ENCODE peak calls at places on chromosomes 12 and 14, in six cellular contexts. U is astrocyte of the cerebellum, J is fibroblast of mammary gland, X is A549, M is astrocyte of the spinal cord, O is HFF-Myc. S is an unnamed sample.
A peak's percentile ranks its signal among the peaks of the same experiment; 100 is the strongest.

GRCh38 chr14:61889914-61890351 is 127.7 kb downstream of the SNAPC1 start:
- DNase-seq in U (no peak), J (no peak), X (no peak), M (no peak), O (no peak), S (no peak)

GRCh38 chr14:92505826-92506225 is 7.8 kb upstream of the RIN3 start:
- DNase-seq in U (no peak), J (no peak), X (no peak), M (no peak), O (no peak), S (no peak)

GRCh38 chr12:50621435-50622304 is 116.9 kb downstream of the DIP2B start:
- DNase-seq in U (no peak), J (no peak), X (no peak), M (peak; percentile 23), O (no peak), S (no peak)

GRCh38 chr12:95336387-95337067 is 118.9 kb downstream of the VEZT start:
- DNase-seq in U (peak; percentile 73), J (peak; percentile 83), X (peak; percentile 90), M (peak; percentile 89), O (peak; percentile 92), S (no peak)

GRCh38 chr12:56772625-56773024 is 9.5 kb downstream of the HSD17B6 start:
- DNase-seq in U (no peak), J (no peak), X (no peak), M (no peak), O (no peak), S (no peak)

GRCh38 chr14:95353664-95354063 is 34.0 kb upstream of the CLMN start:
- DNase-seq in U (no peak), J (no peak), X (no peak), M (no peak), O (no peak), S (no peak)

GRCh38 chr12:131035268-131035681 is 81.6 kb downstream of the ADGRD1 start:
- DNase-seq in U (no peak), J (no peak), X (no peak), M (no peak), O (no peak), S (peak; percentile 85)

GRCh38 chr14:58751788-58752187 is 114.0 kb downstream of the DACT1 start:
- DNase-seq in U (no peak), J (no peak), X (no peak), M (no peak), O (no peak), S (no peak)

GRCh38 chr12:46835785-46836184 is 10.0 kb upstream of the SLC38A4 start:
- DNase-seq in U (no peak), J (no peak), X (no peak), M (no peak), O (no peak), S (no peak)

GRCh38 chr12:71144682-71145081 is 13.1 kb downstream of the TSPAN8 start:
- DNase-seq in U (no peak), J (no peak), X (no peak), M (no peak), O (no peak), S (no peak)

GRCh38 chr12:50059440-50060119 is 2.2 kb downstream of the ASIC1 start:
- DNase-seq in U (no peak), J (no peak), X (no peak), M (no peak), O (no peak), S (no peak)

GRCh38 chr14:20628063-20628854 is 13.2 kb downstream of the OR6S1 start:
- DNase-seq in U (no peak), J (no peak), X (no peak), M (no peak), O (no peak), S (no peak)

GRCh38 chr12:132259364-132259871 is 70.0 kb downstream of the GALNT9 start:
- DNase-seq in U (no peak), J (no peak), X (no peak), M (peak; percentile 48), O (no peak), S (peak; percentile 59)

GRCh38 chr12:128267651-128268347 is 829 bp downstream of the TMEM132C start:
- DNase-seq in U (no peak), J (no peak), X (no peak), M (no peak), O (no peak), S (no peak)

GRCh38 chr12:121709478-121709890 is 3.1 kb upstream of the TMEM120B start:
- DNase-seq in U (peak; percentile 51), J (peak; percentile 83), X (peak; percentile 79), M (peak; percentile 86), O (no peak), S (no peak)

GRCh38 chr14:21098134-21098891 is at the start of gene ZNF219:
- DNase-seq in U (no peak), J (peak; percentile 54), X (peak; percentile 73), M (peak; percentile 30), O (no peak), S (no peak)

GRCh38 chr14:59311723-59312122 is 123.3 kb downstream of the DAAM1 start:
- DNase-seq in U (no peak), J (no peak), X (no peak), M (no peak), O (no peak), S (no peak)

GRCh38 chr14:22598896-22599244 is 770 bp downstream of the ABHD4 start:
- DNase-seq in U (peak; percentile 28), J (peak; percentile 65), X (peak; percentile 70), M (peak; percentile 59), O (no peak), S (no peak)

GRCh38 chr12:65728348-65728912 is 95.9 kb upstream of the HMGA2 start:
- DNase-seq in U (no peak), J (no peak), X (no peak), M (no peak), O (no peak), S (no peak)
- TF ChIP-seq CTCF in U (no peak), J (no peak), X (no peak), M (no peak), O (no peak), S (no peak)

GRCh38 chr12:6752931-6753771 is at the start of gene MLF2:
- DNase-seq in U (peak; percentile 98), J (peak; percentile 100), X (peak; percentile 99), M (peak; percentile 100), O (peak; percentile 98), S (peak; percentile 99)
- TF ChIP-seq CTCF in U (peak; percentile 98), J (no peak), X (no peak), M (peak; percentile 98), O (peak; percentile 96), S (no peak)

GRCh38 chr12:79420146-79420618 is 270.6 kb downstream of the PAWR start:
- DNase-seq in U (peak; percentile 92), J (peak; percentile 84), X (peak; percentile 82), M (peak; percentile 93), O (peak; percentile 75), S (no peak)
- TF ChIP-seq CTCF in U (peak; percentile 63), J (peak; percentile 64), X (peak; percentile 81), M (peak; percentile 58), O (peak; percentile 50), S (peak; percentile 95)

DNA sequence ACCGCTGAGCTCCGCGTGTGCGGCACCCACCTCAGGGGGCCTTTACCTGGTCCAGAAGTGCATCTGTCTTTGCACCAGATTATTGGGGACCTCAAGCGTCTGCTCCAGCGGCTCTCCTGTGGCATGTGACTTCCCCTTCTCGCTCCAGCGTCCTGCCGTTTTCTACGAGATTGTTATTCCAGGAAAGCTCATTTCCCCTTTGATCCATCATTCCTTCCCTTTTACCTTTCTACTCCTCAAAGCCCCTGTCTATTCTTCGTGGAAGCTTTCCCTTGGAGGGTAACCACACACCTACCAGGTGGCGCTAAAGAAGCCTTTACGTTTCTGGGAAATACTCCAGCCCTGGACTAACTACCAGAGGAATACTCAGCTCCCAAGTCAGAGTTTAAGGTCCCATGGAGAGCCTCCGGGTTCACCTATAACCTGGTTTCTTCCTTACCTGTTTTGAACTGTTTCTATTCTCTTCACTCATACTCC is 1.5 kb downstream of the FKBP4 start:
- DNase-seq in U (no peak), J (no peak), X (peak; percentile 25), M (no peak), O (no peak), S (no peak)
- TF ChIP-seq CTCF in U (peak; percentile 25), J (no peak), X (peak; percentile 27), M (no peak), O (no peak), S (peak; percentile 43)

DNA sequence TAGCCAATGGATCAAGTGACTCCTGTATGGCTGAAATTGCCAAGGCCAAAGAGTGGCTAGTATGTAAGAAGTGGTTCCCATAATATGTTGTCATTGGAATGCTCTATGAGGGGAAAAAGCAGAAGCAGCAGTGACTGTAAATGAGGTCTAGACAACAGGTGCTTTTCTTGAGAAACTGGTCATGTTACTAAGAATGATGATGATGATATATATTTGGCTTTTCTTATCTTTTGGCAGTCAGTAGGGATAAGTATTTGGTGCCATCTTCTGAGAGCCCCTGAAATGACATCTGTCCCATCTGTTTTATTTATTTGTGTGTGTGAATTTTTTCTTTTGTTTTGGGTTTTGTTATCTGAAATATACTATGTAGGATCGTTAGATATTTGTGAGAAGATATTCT is 141.7 kb downstream of the SYT1 start:
- DNase-seq in U (no peak), J (peak; percentile 23), X (peak; percentile 39), M (no peak), O (no peak), S (no peak)
- TF ChIP-seq CTCF in U (peak; percentile 8), J (peak; percentile 35), X (peak; percentile 62), M (peak; percentile 36), O (no peak), S (peak; percentile 68)

DNA sequence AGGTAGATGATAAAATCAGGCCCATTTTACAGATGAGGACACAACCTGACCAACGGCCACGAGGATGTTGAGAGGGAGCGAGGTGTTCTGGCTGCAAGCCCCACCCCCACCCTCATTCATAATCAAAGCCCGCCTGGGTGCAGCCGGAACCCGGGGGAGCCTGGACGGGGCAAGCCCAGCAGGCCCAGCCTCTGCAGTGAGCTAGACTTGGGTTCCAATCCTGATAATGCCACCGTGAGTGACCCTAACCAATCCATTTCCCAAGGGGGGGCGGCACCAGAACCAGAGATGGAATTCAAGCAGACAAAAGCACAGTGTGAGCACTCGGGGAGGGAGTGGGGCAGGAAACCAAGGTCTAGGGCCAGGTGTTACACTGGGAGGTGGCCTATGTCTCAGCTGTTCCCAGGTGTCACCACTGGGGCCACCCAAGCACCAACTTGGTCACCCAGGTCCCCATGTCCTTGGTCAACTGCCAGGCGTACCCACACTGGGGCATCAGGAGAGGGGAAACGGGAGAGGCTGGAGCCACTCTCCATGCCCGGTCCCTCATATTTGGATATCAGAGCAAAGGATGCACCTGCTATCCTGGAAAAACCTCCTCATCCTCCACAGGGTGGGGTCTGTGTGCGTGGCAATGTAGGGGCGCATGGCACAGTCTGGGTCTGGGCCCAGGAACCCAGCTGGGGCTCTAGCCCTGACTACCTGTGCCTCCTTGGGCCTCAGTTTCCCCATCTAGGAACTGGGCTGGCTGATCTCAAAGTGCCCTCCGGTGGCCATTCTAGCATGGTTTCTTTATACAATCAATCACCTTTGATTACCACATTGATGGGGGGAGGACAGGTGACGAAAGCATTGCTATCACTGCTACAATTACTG is 58.4 kb downstream of the FAM222A start:
- DNase-seq in U (no peak), J (no peak), X (no peak), M (no peak), O (no peak), S (peak; percentile 63)
- TF ChIP-seq CTCF in U (no peak), J (no peak), X (peak; percentile 34), M (no peak), O (peak; percentile 7), S (peak; percentile 25)

S was measured in chondrocyte.